ENCODE peak calls at places on chromosomes 13 and 19, in four cellular contexts. One of them, this sample, is unnamed.
A peak's percentile ranks its signal among the peaks of the same experiment; 100 is the strongest.

GRCh38 chr13:47250141-47250540 is 353.3 kb upstream of the HTR2A start:
- DNase-seq in AG09319: no peak
- DNase-seq in NCI-H2029: no peak
- DNase-seq in renal cortical epithelial cell: no peak
- DNase-seq in this sample: no peak

GRCh38 chr19:6014551-6015135 is 36.7 kb upstream of the RANBP3 start:
- DNase-seq in renal cortical epithelial cell: no peak
- DNase-seq in NCI-H2029: no peak
- DNase-seq in AG09319: no peak
- DNase-seq in this sample: no peak

GRCh38 chr19:9205506-9206113 is 13.8 kb downstream of the OR7D4 start:
- DNase-seq in renal cortical epithelial cell: peak; percentile 38
- DNase-seq in NCI-H2029: peak; percentile 42
- DNase-seq in AG09319: peak; percentile 27
- DNase-seq in this sample: peak; percentile 47

GRCh38 chr13:88063741-88064140 is 392.6 kb downstream of the SLITRK5 start:
- DNase-seq in AG09319: no peak
- DNase-seq in renal cortical epithelial cell: peak; percentile 54
- DNase-seq in NCI-H2029: no peak
- DNase-seq in this sample: no peak

GRCh38 chr13:30340367-30341184 is 33.2 kb upstream of the KATNAL1 start:
- DNase-seq in NCI-H2029: no peak
- DNase-seq in renal cortical epithelial cell: peak; percentile 58
- DNase-seq in AG09319: peak; percentile 72
- DNase-seq in this sample: no peak

GRCh38 chr13:33543631-33544030 is 258.1 kb upstream of the STARD13 start:
- DNase-seq in NCI-H2029: no peak
- DNase-seq in AG09319: no peak
- DNase-seq in renal cortical epithelial cell: no peak
- DNase-seq in this sample: no peak

GRCh38 chr13:18953139-18953930 is 228.3 kb downstream of the TUBA3C start:
- DNase-seq in NCI-H2029: no peak
- DNase-seq in renal cortical epithelial cell: no peak
- DNase-seq in AG09319: no peak
- DNase-seq in this sample: no peak

GRCh38 chr19:20661150-20661819 is at the start of gene ZNF626:
- DNase-seq in NCI-H2029: peak; percentile 99
- DNase-seq in renal cortical epithelial cell: peak; percentile 94
- DNase-seq in AG09319: peak; percentile 90
- DNase-seq in this sample: peak; percentile 82

GRCh38 chr13:75478659-75479058 is 3.3 kb downstream of the TBC1D4 start:
- DNase-seq in renal cortical epithelial cell: no peak
- DNase-seq in AG09319: no peak
- DNase-seq in NCI-H2029: no peak
- DNase-seq in this sample: no peak

GRCh38 chr19:57559008-57559403 is 657 bp downstream of the ZNF550 start:
- DNase-seq in NCI-H2029: no peak
- DNase-seq in AG09319: no peak
- DNase-seq in renal cortical epithelial cell: peak; percentile 23
- DNase-seq in this sample: peak; percentile 38

GRCh38 chr13:22009500-22009899 is 338.6 kb downstream of the FGF9 start:
- DNase-seq in renal cortical epithelial cell: no peak
- DNase-seq in NCI-H2029: no peak
- DNase-seq in AG09319: no peak
- DNase-seq in this sample: no peak

GRCh38 chr19:4847190-4847973 is 15.9 kb upstream of the TICAM1 start:
- DNase-seq in AG09319: no peak
- DNase-seq in renal cortical epithelial cell: no peak
- DNase-seq in NCI-H2029: no peak
- DNase-seq in this sample: no peak

This sample was measured in GM13977.